ENCODE peak calls at places on chromosome 4, in five cellular contexts. T, D, H, L and V are unnamed samples.

GRCh38 chr4:77415689-77416088 is 189.9 kb upstream of the CXCL13 start:
- DNase-seq in T (no peak), D (no peak), H (no peak), L (no peak), V (no peak)

GRCh38 chr4:41142946-41143720 is 71.2 kb downstream of the APBB2 start:
- DNase-seq in T (no peak), D (no peak), H (no peak), L (peak; percentile 39), V (no peak)

GRCh38 chr4:20916106-20916505 is 215.8 kb downstream of the PACRGL start:
- DNase-seq in T (no peak), D (no peak), H (no peak), L (peak; percentile 23), V (no peak)

GRCh38 chr4:118033148-118034060 is 882 bp upstream of the NDST3 start:
- DNase-seq in T (no peak), D (no peak), H (no peak), L (peak; percentile 69), V (no peak)

GRCh38 chr4:34196375-34196774 is 2047.9 kb downstream of the ARAP2 start:
- DNase-seq in T (no peak), D (no peak), H (no peak), L (no peak), V (no peak)

GRCh38 chr4:117577686-117578085 is 456.6 kb upstream of the NDST3 start:
- DNase-seq in T (no peak), D (no peak), H (no peak), L (no peak), V (no peak)

GRCh38 chr4:150136481-150136880 is 58.2 kb downstream of the DCLK2 start:
- DNase-seq in T (no peak), D (no peak), H (no peak), L (no peak), V (no peak)

GRCh38 chr4:5470318-5470889 is 238.0 kb downstream of the EVC2 start:
- DNase-seq in T (no peak), D (no peak), H (peak; percentile 18), L (no peak), V (no peak)

GRCh38 chr4:53376900-53377299 is 541 bp upstream of the FIP1L1 start:
- DNase-seq in T (no peak), D (no peak), H (no peak), L (no peak), V (no peak)

GRCh38 chr4:80197132-80197573 is at the start of gene PRDM8:
- DNase-seq in T (no peak), D (no peak), H (no peak), L (no peak), V (no peak)

GRCh38 chr4:105966046-105966445 is 70.8 kb downstream of the NPNT start:
- DNase-seq in T (no peak), D (no peak), H (no peak), L (no peak), V (no peak)

GRCh38 chr4:86497980-86498379 is 96.1 kb upstream of the PTPN13 start:
- DNase-seq in T (no peak), D (no peak), H (no peak), L (no peak), V (no peak)

GRCh38 chr4:169163947-169164668 is 106.6 kb downstream of the SH3RF1 start:
- DNase-seq in T (no peak), D (no peak), H (no peak), L (no peak), V (no peak)

GRCh38 chr4:154743683-154744340 is at the start of gene LRAT:
- DNase-seq in T (no peak), D (peak; percentile 49), H (peak; percentile 79), L (peak; percentile 72), V (no peak)

GRCh38 chr4:138030375-138030774 is 211.8 kb downstream of the SLC7A11 start:
- DNase-seq in T (no peak), D (no peak), H (no peak), L (no peak), V (no peak)

GRCh38 chr4:88803600-88804096 is 106.0 kb upstream of the NAP1L5 start:
- DNase-seq in T (no peak), D (no peak), H (no peak), L (peak; percentile 43), V (no peak)

GRCh38 chr4:78542373-78542772 is 9.2 kb upstream of the ANXA3 start:
- DNase-seq in T (no peak), D (no peak), H (no peak), L (no peak), V (no peak)

GRCh38 chr4:98482847-98483806 is 175.3 kb downstream of the TSPAN5 start:
- DNase-seq in T (no peak), D (no peak), H (no peak), L (no peak), V (no peak)

GRCh38 chr4:171035909-171036308 is 777.3 kb upstream of the GALNTL6 start:
- DNase-seq in T (no peak), D (no peak), H (no peak), L (no peak), V (no peak)

GRCh38 chr4:48033825-48034413 is 17.3 kb downstream of the NIPAL1 start:
- DNase-seq in T (no peak), D (peak; percentile 41), H (no peak), L (peak; percentile 57), V (peak; percentile 55)

GRCh38 chr4:35939746-35940145 is 304.6 kb downstream of the ARAP2 start:
- DNase-seq in T (no peak), D (no peak), H (no peak), L (no peak), V (no peak)

DNA sequence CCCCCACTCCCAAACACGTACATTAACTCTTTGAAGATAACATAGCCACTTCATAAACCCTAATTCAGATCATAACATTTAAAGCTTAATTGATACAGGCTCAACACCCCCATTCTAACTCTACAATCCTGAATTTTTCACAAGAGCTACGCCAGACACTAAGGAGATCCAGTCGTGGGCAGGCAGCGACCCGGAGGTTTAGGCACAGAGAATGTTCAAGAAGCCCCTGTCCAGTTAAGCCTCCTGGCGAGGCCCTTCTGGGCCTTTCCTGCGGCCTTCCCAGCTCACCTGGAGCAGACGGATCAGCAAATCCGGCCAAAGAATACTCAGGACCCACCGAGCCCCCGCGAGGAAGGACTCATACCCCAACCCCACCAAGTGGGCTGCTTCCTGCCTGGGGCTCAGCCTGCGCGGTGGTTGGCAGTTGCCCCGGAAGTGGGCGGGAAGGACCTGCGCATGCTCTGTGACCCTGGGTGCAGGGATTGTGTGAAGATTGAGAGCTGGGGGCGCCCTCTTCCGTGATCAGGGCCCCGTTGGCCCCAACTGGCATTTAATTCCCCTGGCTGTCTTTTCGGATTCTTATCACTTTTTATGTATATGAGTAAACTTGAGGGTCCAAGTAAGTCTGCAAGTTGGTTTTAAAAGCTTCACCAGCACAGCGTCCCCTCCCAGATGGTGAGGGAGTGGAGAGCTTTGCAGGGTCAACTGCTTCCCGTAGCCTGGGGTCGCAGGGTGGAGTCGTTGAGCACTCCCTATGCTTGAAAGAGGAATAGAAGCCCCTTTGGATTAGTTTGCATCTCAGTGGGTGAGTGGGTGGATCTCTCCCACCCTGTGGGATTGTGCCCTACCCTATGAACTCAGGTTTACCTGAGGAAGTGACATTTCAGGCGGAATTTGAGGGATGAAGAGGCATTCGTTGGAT is at the start of gene TRIM61:
- DNase-seq in T (no peak), D (peak; percentile 11), H (no peak), L (peak; percentile 25), V (no peak)
- TF ChIP-seq CTCF in T (no peak), D (no peak), H (no peak), L (no peak), V (no peak)

GRCh38 chr4:3145251-3145908 is 70.9 kb downstream of the HTT start:
- DNase-seq in T (no peak), D (no peak), H (no peak), L (no peak), V (no peak)

GRCh38 chr4:3148926-3149325 is 74.4 kb downstream of the HTT start:
- DNase-seq in T (no peak), D (no peak), H (no peak), L (no peak), V (no peak)
- TF ChIP-seq POLR2AphosphoS5 in T (no peak), D (no peak), H (no peak), L (peak; percentile 78), V (no peak)

DNA sequence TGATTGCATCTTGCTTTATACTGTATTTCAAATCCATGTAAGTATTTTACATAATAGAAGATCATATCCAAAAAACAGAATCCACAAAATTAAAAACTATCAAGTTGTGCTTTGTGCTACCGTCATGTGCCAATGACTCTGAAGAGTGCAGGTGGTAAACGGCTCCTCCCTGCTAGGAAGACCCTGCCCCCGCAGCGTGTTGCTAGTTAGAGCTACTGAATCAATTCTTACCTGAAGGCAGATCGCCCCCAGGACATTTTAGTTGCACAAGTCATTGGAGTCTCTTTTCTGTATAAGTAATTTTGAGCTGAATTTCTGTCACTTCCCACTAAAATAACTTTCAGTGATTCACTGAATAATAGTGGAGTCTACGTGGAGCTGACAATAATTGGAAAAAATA is 599.5 kb upstream of the ZFP42 start:
- DNase-seq in T (no peak), D (no peak), H (no peak), L (no peak), V (no peak)
- TF ChIP-seq CTCF in T (no peak), D (no peak), H (no peak), L (no peak), V (no peak)

DNA sequence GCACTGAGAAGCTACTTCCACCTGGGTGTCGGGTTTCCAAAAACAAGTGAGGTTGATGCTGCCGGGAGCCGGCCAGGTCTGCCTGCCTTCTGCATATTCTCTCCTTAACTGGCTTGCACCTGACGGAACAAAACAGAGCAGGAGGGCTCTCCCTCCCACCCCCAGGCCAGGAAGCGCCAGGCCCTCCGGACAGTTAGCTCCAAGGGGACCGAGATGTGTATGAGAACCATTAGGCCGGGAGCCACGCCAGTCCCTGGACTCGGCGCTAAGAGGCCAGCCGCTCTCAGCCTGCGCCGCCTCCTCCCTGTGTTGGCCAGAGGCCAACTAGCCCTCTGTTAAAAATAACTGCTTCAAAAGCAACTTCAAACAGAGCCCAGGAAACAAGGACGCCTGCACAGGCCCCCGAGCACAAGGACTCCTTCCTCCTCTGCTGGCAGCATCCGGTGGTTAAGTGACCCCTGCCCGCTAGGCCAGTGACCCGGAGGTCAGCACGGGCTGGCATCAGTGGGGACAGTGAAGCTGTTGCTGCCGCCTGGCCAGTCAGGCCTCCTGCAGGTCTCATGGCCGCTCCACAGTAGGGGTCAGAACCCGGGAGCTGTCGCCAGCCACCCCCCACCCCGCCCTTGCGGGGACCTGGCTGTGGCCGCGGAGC is 107.9 kb downstream of the ABLIM2 start:
- DNase-seq in T (no peak), D (no peak), H (no peak), L (peak; percentile 58), V (no peak)
- TF ChIP-seq POLR2AphosphoS5 in T (peak; percentile 33), D (no peak), H (no peak), L (no peak), V (no peak)

GRCh38 chr4:72701987-72702819 is 133.2 kb upstream of the ADAMTS3 start:
- DNase-seq in T (no peak), D (peak; percentile 41), H (no peak), L (no peak), V (peak; percentile 31)
- TF ChIP-seq CTCF in T (peak; percentile 18), D (peak; percentile 58), H (no peak), L (peak; percentile 36), V (peak; percentile 36)

GRCh38 chr4:102503831-102504786 is 3.0 kb downstream of the NFKB1 start:
- DNase-seq in T (no peak), D (no peak), H (no peak), L (no peak), V (no peak)
- TF ChIP-seq POLR2AphosphoS5 in T (no peak), D (no peak), H (no peak), L (no peak), V (no peak)

GRCh38 chr4:148852092-148852699 is 410.0 kb upstream of the NR3C2 start:
- DNase-seq in T (no peak), D (no peak), H (no peak), L (no peak), V (no peak)
- TF ChIP-seq CTCF in T (no peak), D (no peak), H (no peak), L (no peak), V (no peak)